ENCODE peak calls at places on chromosomes 2 and 18, in five cellular contexts. E, I, K, M and U are unnamed samples.

GRCh38 chr2:174561283-174562275 is 36.0 kb downstream of the WIPF1 start:
- DNase-seq in M (no peak), I (no peak), E (no peak), K (no peak), U (no peak)

GRCh38 chr2:133553838-133554408 is 14.3 kb downstream of the NCKAP5 start:
- DNase-seq in I (no peak), E (no peak), K (no peak), M (no peak), U (no peak)

GRCh38 chr2:177212895-177213856 is 582 bp downstream of the HNRNPA3 start:
- DNase-seq in E (peak; percentile 80), K (peak; percentile 95), I (peak; percentile 89), M (peak; percentile 79), U (peak; percentile 87)

GRCh38 chr18:58438984-58439311 is 189.9 kb downstream of the ALPK2 start:
- DNase-seq in I (no peak), K (peak; percentile 19), E (no peak), M (no peak), U (no peak)

GRCh38 chr2:173680574-173680973 is 284.6 kb downstream of the SP3 start:
- DNase-seq in K (no peak), I (no peak), M (no peak), E (no peak), U (no peak)

GRCh38 chr2:182148344-182148743 is 162.7 kb downstream of the PPP1R1C start:
- DNase-seq in K (no peak), E (no peak), I (no peak), M (no peak), U (no peak)

GRCh38 chr18:11981633-11982366 is 493 bp downstream of the IMPA2 start:
- DNase-seq in E (peak; percentile 52), I (no peak), K (peak; percentile 33), M (peak; percentile 11), U (peak; percentile 12)

GRCh38 chr2:218010838-218011616 is 8.2 kb upstream of the TNS1 start:
- DNase-seq in I (no peak), K (no peak), M (peak; percentile 16), E (no peak), U (no peak)

GRCh38 chr18:34971313-34971712 is 69.9 kb upstream of the MAPRE2 start:
- DNase-seq in I (no peak), K (no peak), M (no peak), E (peak; percentile 8), U (no peak)

GRCh38 chr2:26854283-26854827 is 6.4 kb downstream of the DPYSL5 start:
- DNase-seq in M (no peak), K (no peak), E (no peak), I (no peak), U (no peak)